ENCODE peak calls at places on chromosomes 5 and 9, in ten cellular contexts. K, H, X, Y, L, B, C, S, D and N are unnamed samples.

GRCh38 chr5:134018986-134019316 is 14.2 kb upstream of the VDAC1 start:
- DNase-seq in X (no peak), D (no peak), S (no peak), L (no peak), Y (no peak), H (no peak), B (no peak), K (no peak), C (no peak), N (no peak)

GRCh38 chr9:113502427-113503008 is 39.0 kb downstream of the RGS3 start:
- DNase-seq in H (no peak), Y (no peak), S (no peak), B (no peak), X (no peak), C (no peak), D (no peak), K (no peak), L (no peak), N (no peak)

GRCh38 chr9:107693620-107694326 is 204.2 kb upstream of the KLF4 start:
- DNase-seq in Y (peak; percentile 26), H (no peak), L (no peak), K (peak; percentile 51), X (no peak), B (no peak), S (no peak), C (peak; percentile 43), D (no peak), N (no peak)

GRCh38 chr9:123757547-123757946 is 172.4 kb downstream of the DENND1A start:
- DNase-seq in C (no peak), D (no peak), K (peak; percentile 33), X (no peak), B (no peak), Y (peak; percentile 74), H (no peak), L (no peak), S (no peak), N (no peak)

GRCh38 chr9:87322840-87323635 is 174.6 kb upstream of the DAPK1 start:
- DNase-seq in B (no peak), H (no peak), Y (peak; percentile 73), K (peak; percentile 71), X (no peak), C (no peak), D (no peak), S (no peak), L (no peak), N (no peak)

GRCh38 chr5:161078793-161079192 is 226.8 kb upstream of the ATP10B start:
- DNase-seq in D (no peak), Y (no peak), C (no peak), L (no peak), K (no peak), H (peak; percentile 14), S (no peak), B (no peak), X (no peak), N (no peak)

GRCh38 chr9:97924386-97924785 is 2.1 kb upstream of the TRMO start:
- DNase-seq in Y (no peak), D (no peak), S (no peak), K (no peak), B (no peak), X (no peak), L (no peak), C (no peak), H (no peak), N (no peak)

GRCh38 chr5:102811962-102812361 is 56.9 kb downstream of the PAM start:
- DNase-seq in L (no peak), D (no peak), H (no peak), S (no peak), K (peak; percentile 28), Y (peak; percentile 12), B (no peak), C (no peak), X (no peak), N (no peak)

GRCh38 chr9:134837529-134837928 is 43.1 kb upstream of the FCN2 start:
- DNase-seq in D (no peak), Y (no peak), B (no peak), K (no peak), S (no peak), C (no peak), L (no peak), H (no peak), X (no peak), N (no peak)

GRCh38 chr5:79109527-79110492 is 1.8 kb upstream of the BHMT start:
- DNase-seq in C (no peak), B (no peak), K (no peak), H (peak; percentile 44), S (no peak), D (peak; percentile 44), Y (no peak), X (no peak), L (peak; percentile 44), N (no peak)

GRCh38 chr5:153480401-153480800 is 10.1 kb upstream of the GRIA1 start:
- DNase-seq in Y (peak; percentile 2), X (no peak), B (no peak), D (no peak), H (peak; percentile 76), S (no peak), L (no peak), C (no peak), K (peak; percentile 11), N (no peak)

GRCh38 chr9:116000748-116001329 is 152.8 kb upstream of the PAPPA start:
- DNase-seq in X (no peak), B (no peak), H (peak; percentile 11), L (peak; percentile 62), D (peak; percentile 26), C (no peak), Y (no peak), S (no peak), K (no peak), N (no peak)

GRCh38 chr9:93436655-93437407 is 14.7 kb upstream of the FAM120A start:
- DNase-seq in S (no peak), C (no peak), H (no peak), X (no peak), B (no peak), K (no peak), L (no peak), Y (no peak), D (no peak), N (no peak)

GRCh38 chr9:134959971-134960310 is 42.2 kb upstream of the FCN1 start:
- DNase-seq in Y (no peak), H (no peak), K (no peak), B (no peak), L (peak; percentile 4), C (no peak), D (no peak), X (no peak), S (no peak), N (peak; percentile 57)

GRCh38 chr5:72209515-72210115 is 102.3 kb downstream of the MAP1B start:
- DNase-seq in D (no peak), S (no peak), K (no peak), H (no peak), X (no peak), C (peak; percentile 57), L (no peak), B (no peak), Y (peak; percentile 14), N (no peak)
- TF ChIP-seq CTCF in D (no peak), S (no peak), K (no peak), H (no peak), X (no peak), C (peak; percentile 7), L (no peak), B (no peak), Y (no peak), N (no peak)

GRCh38 chr9:35070823-35071813 is 1.3 kb downstream of the VCP start:
- DNase-seq in C (no peak), K (peak; percentile 38), B (no peak), D (no peak), S (no peak), H (no peak), L (no peak), X (peak; percentile 23), Y (peak; percentile 29), N (no peak)

GRCh38 chr9:35073276-35073607 is 817 bp upstream of the VCP start:
- DNase-seq in D (no peak), X (no peak), C (no peak), H (peak; percentile 21), B (no peak), Y (no peak), L (no peak), K (no peak), S (no peak), N (no peak)

GRCh38 chr9:35072461-35073275 is at the start of gene VCP:
- DNase-seq in S (peak; percentile 98), H (peak; percentile 99), L (peak; percentile 99), C (peak; percentile 92), B (peak; percentile 97), K (peak; percentile 99), Y (peak; percentile 99), X (peak; percentile 99), D (peak; percentile 96), N (peak; percentile 98)

GRCh38 chr9:35074141-35074540 is 1.7 kb upstream of the VCP start:
- DNase-seq in Y (no peak), K (no peak), C (no peak), H (no peak), B (no peak), S (no peak), X (no peak), D (no peak), L (no peak), N (no peak)

DNA sequence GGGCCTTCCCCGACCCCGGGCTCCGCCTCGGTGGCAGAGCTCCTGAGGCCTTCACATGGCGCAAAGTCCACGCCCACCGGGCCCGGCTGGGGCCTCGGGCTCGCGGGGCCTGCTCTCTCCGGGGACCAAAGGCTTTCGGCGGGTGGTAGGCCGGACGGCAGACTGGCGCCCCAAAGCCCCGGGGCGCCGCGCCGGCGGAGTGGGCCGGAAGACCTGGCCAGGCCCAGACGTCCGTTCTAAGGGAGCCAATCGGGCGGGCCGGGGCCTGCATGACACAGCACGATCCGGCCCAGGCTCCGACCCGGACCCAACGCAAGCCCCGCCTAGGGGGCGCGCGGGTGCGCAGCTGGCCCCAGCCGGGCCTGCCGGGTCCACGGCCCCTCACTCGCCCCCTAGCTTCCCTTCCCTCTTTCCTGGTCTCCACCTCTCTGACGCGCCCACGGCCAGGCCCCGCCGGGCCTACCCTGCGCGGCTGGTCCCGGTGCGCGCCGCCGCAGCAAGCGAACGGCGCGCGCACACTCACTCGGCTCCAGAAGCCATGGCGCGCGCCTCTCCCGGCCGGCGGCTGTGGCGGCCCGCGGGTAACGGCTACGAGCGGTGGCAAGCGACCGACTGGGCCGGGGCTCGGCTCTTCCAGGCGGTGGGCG is 488 bp downstream of the VCP start:
- DNase-seq in Y (peak; percentile 91), H (peak; percentile 94), D (peak; percentile 93), K (peak; percentile 83), C (no peak), S (peak; percentile 55), X (peak; percentile 44), L (peak; percentile 84), B (peak; percentile 81), N (peak; percentile 87)
- TF ChIP-seq CTCF in Y (no peak), H (peak; percentile 29), D (peak; percentile 45), K (peak; percentile 9), C (peak; percentile 16), S (peak; percentile 29), X (peak; percentile 41), L (peak; percentile 62), B (peak; percentile 47), N (peak; percentile 56)

GRCh38 chr5:154771383-154771901 is 16.3 kb downstream of the LARP1 start:
- DNase-seq in Y (peak; percentile 89), L (no peak), X (peak; percentile 91), B (peak; percentile 39), H (no peak), C (peak; percentile 50), K (peak; percentile 92), D (peak; percentile 25), S (no peak), N (no peak)
- TF ChIP-seq CTCF in Y (no peak), L (no peak), X (peak; percentile 32), B (no peak), H (no peak), C (peak; percentile 20), K (peak; percentile 39), D (no peak), S (no peak), N (no peak)

GRCh38 chr5:142222881-142223558 is 101.8 kb downstream of the SPRY4 start:
- DNase-seq in B (no peak), H (no peak), K (no peak), Y (no peak), L (no peak), S (no peak), C (no peak), X (no peak), D (no peak), N (no peak)
- TF ChIP-seq CTCF in B (no peak), H (no peak), K (no peak), Y (no peak), L (peak; percentile 21), S (no peak), C (no peak), X (no peak), D (no peak), N (no peak)